ENCODE peak calls at places on chromosomes 5 and 9, in four cellular contexts. One of them, this sample, is unnamed.

GRCh38 chr9:110180713-110181434 is 27.1 kb downstream of the C9orf152 start:
- DNase-seq in SW480: peak
- DNase-seq in cardiac muscle cell: peak
- DNase-seq in occipital lobe: no peak
- DNase-seq in this sample: peak

GRCh38 chr5:74517700-74518099 is 122.8 kb downstream of the ENC1 start:
- DNase-seq in occipital lobe: no peak
- DNase-seq in SW480: no peak
- DNase-seq in cardiac muscle cell: peak
- DNase-seq in this sample: no peak

GRCh38 chr9:35335164-35335563 is 154.7 kb upstream of the RUSC2 start:
- DNase-seq in cardiac muscle cell: peak
- DNase-seq in SW480: no peak
- DNase-seq in occipital lobe: no peak
- DNase-seq in this sample: no peak

GRCh38 chr5:180114304-180115003 is 42.9 kb upstream of the RNF130 start:
- DNase-seq in cardiac muscle cell: no peak
- DNase-seq in occipital lobe: no peak
- DNase-seq in SW480: no peak
- DNase-seq in this sample: no peak

GRCh38 chr9:88387035-88387732 is 1.1 kb upstream of the SPIN1 start:
- DNase-seq in cardiac muscle cell: peak
- DNase-seq in occipital lobe: no peak
- DNase-seq in SW480: no peak
- DNase-seq in this sample: peak

GRCh38 chr5:33166971-33167370 is 273.8 kb upstream of the TARS1 start:
- DNase-seq in SW480: no peak
- DNase-seq in occipital lobe: no peak
- DNase-seq in cardiac muscle cell: no peak
- DNase-seq in this sample: no peak

GRCh38 chr9:89749500-89750116 is 144.8 kb downstream of the GADD45G start:
- DNase-seq in cardiac muscle cell: peak
- DNase-seq in SW480: peak
- DNase-seq in occipital lobe: no peak
- DNase-seq in this sample: no peak

GRCh38 chr5:178287791-178288105 is 55.1 kb upstream of the PHYKPL start:
- DNase-seq in cardiac muscle cell: peak
- DNase-seq in occipital lobe: no peak
- DNase-seq in SW480: no peak
- DNase-seq in this sample: no peak

This sample was measured in anterior cingulate cortex.